ENCODE peak calls at places on chromosomes 2 and 18, in six cellular contexts. G is coronary artery, Y is hepatocyte, P is GM23248, O is HuH-7.5, J is SHP77 treated with DMSO at 0.1 percent for 48 hours. W is an unnamed sample.

GRCh38 chr2:86033751-86034680 is 71.7 kb downstream of the POLR1A start:
- DNase-seq in G (no peak), Y (no peak), P (no peak), O (no peak), J (no peak), W (no peak)

GRCh38 chr18:32175265-32175664 is 14.6 kb upstream of the MEP1B start:
- DNase-seq in G (no peak), Y (no peak), P (no peak), O (no peak), J (no peak), W (no peak)

GRCh38 chr2:154694881-154695280 is 3.6 kb upstream of the KCNJ3 start:
- DNase-seq in G (no peak), Y (no peak), P (no peak), O (no peak), J (no peak), W (no peak)

GRCh38 chr2:11582526-11583202 is 48.8 kb downstream of the GREB1 start:
- DNase-seq in G (no peak), Y (peak; percentile 71), P (peak; percentile 48), O (peak; percentile 54), J (peak; percentile 69), W (peak; percentile 18)

GRCh38 chr18:47574966-47575365 is 323.5 kb upstream of the SKOR2 start:
- DNase-seq in G (no peak), Y (peak; percentile 23), P (no peak), O (no peak), J (no peak), W (no peak)

GRCh38 chr18:58887613-58887963 is 22.9 kb downstream of the ZNF532 start:
- DNase-seq in G (no peak), Y (no peak), P (no peak), O (no peak), J (no peak), W (peak; percentile 37)

GRCh38 chr18:22983175-22983574 is 50.0 kb downstream of the RBBP8 start:
- DNase-seq in G (no peak), Y (peak; percentile 35), P (peak; percentile 79), O (no peak), J (no peak), W (no peak)

GRCh38 chr2:98078699-98079098 is 8.3 kb upstream of the VWA3B start:
- DNase-seq in G (no peak), Y (no peak), P (no peak), O (no peak), J (no peak), W (no peak)

GRCh38 chr2:85619617-85620016 is 3.6 kb downstream of the USP39 start:
- DNase-seq in G (no peak), Y (no peak), P (peak; percentile 33), O (no peak), J (no peak), W (no peak)

GRCh38 chr2:153477096-153477555 is 1.4 kb downstream of the RPRM start:
- DNase-seq in G (no peak), Y (peak; percentile 44), P (peak; percentile 12), O (peak; percentile 20), J (no peak), W (no peak)

GRCh38 chr2:226490172-226490571 is 309.4 kb downstream of the IRS1 start:
- DNase-seq in G (no peak), Y (no peak), P (peak; percentile 31), O (no peak), J (no peak), W (no peak)

GRCh38 chr2:196913691-196914090 is 12.8 kb downstream of the PGAP1 start:
- DNase-seq in G (no peak), Y (no peak), P (no peak), O (no peak), J (no peak), W (no peak)

GRCh38 chr18:33802955-33803354 is 224.9 kb downstream of the ASXL3 start:
- DNase-seq in G (no peak), Y (peak; percentile 45), P (no peak), O (no peak), J (peak; percentile 98), W (no peak)

GRCh38 chr18:31741096-31741735 is 19.5 kb downstream of the SLC25A52 start:
- DNase-seq in G (no peak), Y (peak; percentile 54), P (peak; percentile 33), O (no peak), J (peak; percentile 2), W (peak; percentile 26)

GRCh38 chr18:34707670-34708069 is 2.4 kb upstream of the DTNA start:
- DNase-seq in G (no peak), Y (peak; percentile 77), P (peak; percentile 95), O (no peak), J (peak; percentile 54), W (no peak)

GRCh38 chr18:46324556-46324955 is 220.4 kb downstream of the HAUS1 start:
- DNase-seq in G (no peak), Y (peak; percentile 40), P (peak; percentile 69), O (no peak), J (no peak), W (no peak)

GRCh38 chr18:35756506-35757117 is 175.1 kb downstream of the GALNT1 start:
- DNase-seq in G (no peak), Y (peak; percentile 74), P (peak; percentile 77), O (peak; percentile 27), J (peak; percentile 34), W (peak; percentile 16)

GRCh38 chr2:143261986-143262784 is 133.0 kb downstream of the ARHGAP15 start:
- DNase-seq in G (no peak), Y (peak; percentile 6), P (peak; percentile 22), O (no peak), J (no peak), W (peak; percentile 55)

GRCh38 chr2:81060971-81061370 is 756.4 kb upstream of the LRRTM1 start:
- DNase-seq in G (no peak), Y (no peak), P (no peak), O (no peak), J (no peak), W (no peak)

GRCh38 chr2:106192752-106193490 is 1.2 kb downstream of the UXS1 start:
- DNase-seq in G (no peak), Y (peak; percentile 78), P (peak; percentile 89), O (peak; percentile 53), J (no peak), W (peak; percentile 57)

GRCh38 chr2:46091004-46091403 is 206.2 kb upstream of the EPAS1 start:
- DNase-seq in G (no peak), Y (no peak), P (no peak), O (no peak), J (no peak), W (no peak)

GRCh38 chr2:23301151-23301550 is 83.8 kb upstream of the KLHL29 start:
- DNase-seq in G (no peak), Y (no peak), P (peak; percentile 57), O (no peak), J (no peak), W (no peak)

GRCh38 chr2:190535119-190535439 is 557 bp upstream of the NEMP2 start:
- DNase-seq in G (no peak), Y (no peak), P (peak; percentile 48), O (no peak), J (no peak), W (no peak)

GRCh38 chr2:160210599-160211138 is 10.6 kb upstream of the ITGB6 start:
- DNase-seq in G (no peak), Y (peak; percentile 76), P (peak; percentile 58), O (no peak), J (no peak), W (peak; percentile 62)

GRCh38 chr2:48219555-48220436 is 310.2 kb upstream of the STON1 start:
- DNase-seq in G (no peak), Y (peak; percentile 24), P (no peak), O (peak; percentile 25), J (no peak), W (no peak)

GRCh38 chr2:46294185-46294836 is 2.9 kb upstream of the EPAS1 start:
- DNase-seq in G (no peak), Y (peak; percentile 48), P (peak; percentile 46), O (peak; percentile 52), J (no peak), W (no peak)

GRCh38 chr2:236610991-236611821 is 41.6 kb downstream of the ACKR3 start:
- DNase-seq in G (no peak), Y (no peak), P (peak; percentile 79), O (no peak), J (no peak), W (no peak)

GRCh38 chr2:146523218-146523617 is 1321.6 kb upstream of the ACVR2A start:
- DNase-seq in G (no peak), Y (no peak), P (peak; percentile 60), O (no peak), J (no peak), W (no peak)

GRCh38 chr18:58819051-58819450 is 45.6 kb upstream of the ZNF532 start:
- DNase-seq in G (no peak), Y (no peak), P (no peak), O (no peak), J (no peak), W (no peak)

GRCh38 chr2:27522400-27522945 is 25.8 kb downstream of the GCKR start:
- DNase-seq in G (no peak), Y (no peak), P (no peak), O (no peak), J (no peak), W (no peak)

GRCh38 chr2:41928593-41928992 is 119.2 kb upstream of the PKDCC start:
- DNase-seq in G (no peak), Y (peak; percentile 51), P (peak; percentile 94), O (no peak), J (no peak), W (no peak)

GRCh38 chr2:204544961-204545860 is at the start of gene PARD3B:
- DNase-seq in G (peak; percentile 78), Y (peak; percentile 87), P (peak; percentile 88), O (peak; percentile 40), J (no peak), W (no peak)

GRCh38 chr18:79405781-79406575 is 10.2 kb downstream of the NFATC1 start:
- DNase-seq in G (no peak), Y (no peak), P (no peak), O (no peak), J (no peak), W (peak; percentile 60)

GRCh38 chr2:154193246-154193645 is 321.5 kb downstream of the GALNT13 start:
- DNase-seq in G (no peak), Y (no peak), P (no peak), O (no peak), J (no peak), W (no peak)

GRCh38 chr18:11178951-11179549 is 29.7 kb upstream of the PIEZO2 start:
- DNase-seq in G (peak; percentile 77), Y (no peak), P (peak; percentile 96), O (no peak), J (no peak), W (no peak)

W was measured in GM12864.